ENCODE peak calls at places on chromosome 10, in six cellular contexts. One of them, this sample, is unnamed.

GRCh38 chr10:34097682-34098081 is 717.4 kb downstream of the PARD3 start:
- DNase-seq in HepG2: no peak
- DNase-seq in K562: no peak
- DNase-seq in GM12891: no peak
- DNase-seq in H1: no peak
- DNase-seq in GM12878: no peak
- DNase-seq in this sample: no peak

GRCh38 chr10:72068126-72068765 is 20.1 kb downstream of the SPOCK2 start:
- DNase-seq in GM12891: no peak
- DNase-seq in GM12878: no peak
- DNase-seq in K562: no peak
- DNase-seq in H1: no peak
- DNase-seq in HepG2: no peak
- DNase-seq in this sample: no peak

GRCh38 chr10:60521974-60522405 is 132.3 kb upstream of the ANK3 start:
- DNase-seq in GM12891: no peak
- DNase-seq in GM12878: no peak
- DNase-seq in K562: no peak
- DNase-seq in H1: no peak
- DNase-seq in HepG2: no peak
- DNase-seq in this sample: no peak

GRCh38 chr10:4344544-4344994 is 481.4 kb upstream of the AKR1E2 start:
- DNase-seq in GM12878: no peak
- DNase-seq in H1: peak; percentile 23
- DNase-seq in HepG2: no peak
- DNase-seq in K562: no peak
- DNase-seq in GM12891: no peak
- DNase-seq in this sample: no peak

GRCh38 chr10:87915989-87916388 is 52.6 kb downstream of the PTEN start:
- DNase-seq in HepG2: no peak
- DNase-seq in GM12878: no peak
- DNase-seq in H1: no peak
- DNase-seq in GM12891: no peak
- DNase-seq in K562: no peak
- DNase-seq in this sample: no peak

GRCh38 chr10:30133198-30133597 is 73.8 kb upstream of the JCAD start:
- DNase-seq in GM12878: no peak
- DNase-seq in K562: no peak
- DNase-seq in H1: no peak
- DNase-seq in GM12891: no peak
- DNase-seq in HepG2: no peak
- DNase-seq in this sample: no peak

GRCh38 chr10:3805227-3805790 is 20.3 kb upstream of the KLF6 start:
- DNase-seq in GM12878: peak; percentile 71
- DNase-seq in HepG2: no peak
- DNase-seq in K562: peak; percentile 40
- DNase-seq in H1: no peak
- DNase-seq in GM12891: no peak
- DNase-seq in this sample: no peak

GRCh38 chr10:97270523-97271154 is 21.8 kb downstream of the ARHGAP19 start:
- DNase-seq in H1: no peak
- DNase-seq in GM12891: no peak
- DNase-seq in HepG2: peak; percentile 26
- DNase-seq in K562: no peak
- DNase-seq in GM12878: no peak
- DNase-seq in this sample: no peak

GRCh38 chr10:109978481-109978880 is 29.3 kb upstream of the ADD3 start:
- DNase-seq in K562: peak; percentile 46
- DNase-seq in GM12891: no peak
- DNase-seq in GM12878: no peak
- DNase-seq in HepG2: peak; percentile 29
- DNase-seq in H1: no peak
- DNase-seq in this sample: no peak

GRCh38 chr10:5732141-5732540 is 47.5 kb downstream of the TASOR2 start:
- DNase-seq in HepG2: no peak
- DNase-seq in H1: no peak
- DNase-seq in K562: no peak
- DNase-seq in GM12878: no peak
- DNase-seq in GM12891: no peak
- DNase-seq in this sample: no peak

GRCh38 chr10:19921300-19922140 is 105.3 kb downstream of the PLXDC2 start:
- DNase-seq in H1: no peak
- DNase-seq in K562: no peak
- DNase-seq in HepG2: no peak
- DNase-seq in GM12878: no peak
- DNase-seq in GM12891: no peak
- DNase-seq in this sample: no peak

GRCh38 chr10:105718207-105718995 is 1077.3 kb downstream of the SORCS3 start:
- DNase-seq in GM12891: no peak
- DNase-seq in HepG2: no peak
- DNase-seq in K562: no peak
- DNase-seq in H1: no peak
- DNase-seq in GM12878: no peak
- DNase-seq in this sample: no peak

GRCh38 chr10:122154733-122155366 is 116.2 kb upstream of the BTBD16 start:
- DNase-seq in HepG2: no peak
- DNase-seq in K562: no peak
- DNase-seq in H1: no peak
- DNase-seq in GM12878: no peak
- DNase-seq in GM12891: no peak
- DNase-seq in this sample: no peak

GRCh38 chr10:22618081-22618785 is 96.1 kb downstream of the PIP4K2A start:
- DNase-seq in GM12878: no peak
- DNase-seq in HepG2: peak; percentile 84
- DNase-seq in H1: no peak
- DNase-seq in K562: no peak
- DNase-seq in GM12891: no peak
- DNase-seq in this sample: no peak
- TF ChIP-seq TAF1 in GM12878: no peak
- TF ChIP-seq TAF1 in HepG2: no peak
- TF ChIP-seq TAF1 in H1: no peak
- TF ChIP-seq TAF1 in K562: no peak
- TF ChIP-seq TAF1 in GM12891: no peak
- TF ChIP-seq TAF1 in this sample: no peak

GRCh38 chr10:98694014-98694413 is 247.3 kb upstream of the HPS1 start:
- DNase-seq in H1: no peak
- DNase-seq in HepG2: no peak
- DNase-seq in K562: no peak
- DNase-seq in GM12891: no peak
- DNase-seq in GM12878: no peak
- DNase-seq in this sample: no peak

GRCh38 chr10:98696516-98696915 is 249.8 kb upstream of the HPS1 start:
- DNase-seq in GM12878: no peak
- DNase-seq in H1: no peak
- DNase-seq in HepG2: no peak
- DNase-seq in K562: no peak
- DNase-seq in GM12891: no peak
- DNase-seq in this sample: no peak

DNA sequence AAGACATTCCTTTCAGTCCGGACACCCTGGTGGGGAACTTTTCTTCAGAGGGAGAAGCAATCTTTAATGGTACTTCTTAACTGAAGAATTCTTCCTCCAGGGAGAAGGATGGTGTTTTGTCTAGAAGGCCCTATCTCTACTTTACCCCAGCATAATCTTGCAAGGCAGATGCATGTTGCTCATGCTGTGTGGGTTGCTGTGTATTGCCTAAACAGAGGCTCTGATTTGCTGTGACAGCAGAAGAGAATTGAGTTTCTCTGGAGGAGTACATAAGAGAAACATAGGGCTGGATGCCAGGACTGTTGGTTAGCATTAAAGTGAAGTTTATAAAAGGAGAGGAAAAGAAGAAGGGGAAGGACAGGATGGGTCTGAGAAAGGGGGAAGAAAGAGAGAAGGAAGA is 248.1 kb upstream of the HPS1 start:
- DNase-seq in HepG2: no peak
- DNase-seq in K562: no peak
- DNase-seq in GM12878: no peak
- DNase-seq in H1: no peak
- DNase-seq in GM12891: no peak
- DNase-seq in this sample: no peak
- TF ChIP-seq POLR2AphosphoS5 in HepG2: no peak
- TF ChIP-seq POLR2AphosphoS5 in K562: no peak
- TF ChIP-seq POLR2AphosphoS5 in GM12878: no peak
- TF ChIP-seq POLR2AphosphoS5 in H1: no peak
- TF ChIP-seq POLR2AphosphoS5 in GM12891: no peak
- TF ChIP-seq POLR2AphosphoS5 in this sample: no peak

GRCh38 chr10:103510791-103511757 is 17.6 kb downstream of the NEURL1 start:
- DNase-seq in GM12891: no peak
- DNase-seq in HepG2: no peak
- DNase-seq in K562: no peak
- DNase-seq in H1: no peak
- DNase-seq in GM12878: no peak
- DNase-seq in this sample: no peak

GRCh38 chr10:103512166-103512565 is 18.7 kb downstream of the NEURL1 start:
- DNase-seq in GM12891: no peak
- DNase-seq in H1: no peak
- DNase-seq in GM12878: no peak
- DNase-seq in K562: no peak
- DNase-seq in HepG2: no peak
- DNase-seq in this sample: no peak

GRCh38 chr10:103513383-103514060 is 20.0 kb downstream of the NEURL1 start:
- DNase-seq in H1: no peak
- DNase-seq in K562: no peak
- DNase-seq in HepG2: no peak
- DNase-seq in GM12878: no peak
- DNase-seq in GM12891: no peak
- DNase-seq in this sample: no peak

GRCh38 chr10:103514244-103514643 is 20.7 kb downstream of the NEURL1 start:
- DNase-seq in K562: no peak
- DNase-seq in GM12878: no peak
- DNase-seq in H1: no peak
- DNase-seq in GM12891: no peak
- DNase-seq in HepG2: no peak
- DNase-seq in this sample: no peak

GRCh38 chr10:103512591-103513382 is 19.3 kb downstream of the NEURL1 start:
- DNase-seq in K562: no peak
- DNase-seq in H1: no peak
- DNase-seq in GM12891: no peak
- DNase-seq in HepG2: peak; percentile 56
- DNase-seq in GM12878: no peak
- DNase-seq in this sample: no peak
- TF ChIP-seq POLR2A in K562: no peak
- TF ChIP-seq POLR2A in H1: no peak
- TF ChIP-seq POLR2A in GM12891: no peak
- TF ChIP-seq POLR2A in HepG2: no peak
- TF ChIP-seq POLR2A in GM12878: no peak
- TF ChIP-seq POLR2A in this sample: no peak

DNA sequence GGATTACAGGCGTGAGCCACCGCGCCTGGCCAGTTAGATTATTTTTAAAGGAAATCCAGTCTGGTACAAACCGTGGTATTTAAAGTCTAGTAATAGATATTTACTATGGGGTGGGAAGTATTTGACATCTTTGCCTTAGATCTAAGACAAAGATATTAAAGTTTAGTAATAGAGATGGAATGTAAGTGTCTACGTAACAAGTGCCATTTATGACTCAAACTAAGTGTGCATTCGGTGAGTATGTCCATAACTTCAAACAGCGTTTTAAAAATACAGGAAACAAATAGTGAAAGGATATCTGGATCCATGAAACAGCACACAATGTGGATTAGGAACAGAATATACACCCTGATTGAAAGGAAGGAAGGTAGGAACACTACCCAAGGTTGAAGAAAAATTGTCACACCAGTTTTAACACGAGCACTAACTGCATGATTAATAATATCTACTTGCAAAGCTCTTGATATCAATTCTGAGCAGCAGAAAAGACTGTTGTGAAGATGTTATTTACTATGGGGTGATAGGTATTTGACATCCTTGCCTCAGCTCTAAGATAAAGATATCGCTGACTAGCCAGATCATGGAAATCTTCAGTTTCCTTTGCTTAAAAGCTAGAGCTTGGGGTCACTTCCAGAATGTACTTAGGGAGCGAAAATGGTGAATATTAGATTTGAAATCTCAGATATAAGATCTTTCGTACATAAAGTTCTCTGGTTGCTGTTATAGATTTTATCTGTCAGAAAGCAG is 48.7 kb downstream of the EPC1 start:
- DNase-seq in K562: no peak
- DNase-seq in GM12891: no peak
- DNase-seq in GM12878: no peak
- DNase-seq in HepG2: peak; percentile 21
- DNase-seq in H1: no peak
- DNase-seq in this sample: no peak
- TF ChIP-seq TAF1 in K562: no peak
- TF ChIP-seq TAF1 in GM12891: no peak
- TF ChIP-seq TAF1 in GM12878: no peak
- TF ChIP-seq TAF1 in HepG2: no peak
- TF ChIP-seq TAF1 in H1: no peak
- TF ChIP-seq TAF1 in this sample: no peak

GRCh38 chr10:44977287-44978212 is 1.1 kb downstream of the DEPP1 start:
- DNase-seq in GM12891: no peak
- DNase-seq in GM12878: no peak
- DNase-seq in HepG2: no peak
- DNase-seq in K562: no peak
- DNase-seq in H1: no peak
- DNase-seq in this sample: no peak
- TF ChIP-seq POLR2AphosphoS5 in GM12891: no peak
- TF ChIP-seq POLR2AphosphoS5 in GM12878: no peak
- TF ChIP-seq POLR2AphosphoS5 in HepG2: peak; percentile 15
- TF ChIP-seq POLR2AphosphoS5 in K562: no peak
- TF ChIP-seq POLR2AphosphoS5 in H1: no peak
- TF ChIP-seq POLR2AphosphoS5 in this sample: no peak

GRCh38 chr10:31999836-32000235 is 56.4 kb downstream of the KIF5B start:
- DNase-seq in K562: no peak
- DNase-seq in GM12878: no peak
- DNase-seq in H1: no peak
- DNase-seq in HepG2: no peak
- DNase-seq in GM12891: no peak
- DNase-seq in this sample: no peak
- TF ChIP-seq POLR2A in K562: no peak
- TF ChIP-seq POLR2A in GM12878: no peak
- TF ChIP-seq POLR2A in H1: no peak
- TF ChIP-seq POLR2A in HepG2: no peak
- TF ChIP-seq POLR2A in GM12891: no peak
- TF ChIP-seq POLR2A in this sample: no peak

DNA sequence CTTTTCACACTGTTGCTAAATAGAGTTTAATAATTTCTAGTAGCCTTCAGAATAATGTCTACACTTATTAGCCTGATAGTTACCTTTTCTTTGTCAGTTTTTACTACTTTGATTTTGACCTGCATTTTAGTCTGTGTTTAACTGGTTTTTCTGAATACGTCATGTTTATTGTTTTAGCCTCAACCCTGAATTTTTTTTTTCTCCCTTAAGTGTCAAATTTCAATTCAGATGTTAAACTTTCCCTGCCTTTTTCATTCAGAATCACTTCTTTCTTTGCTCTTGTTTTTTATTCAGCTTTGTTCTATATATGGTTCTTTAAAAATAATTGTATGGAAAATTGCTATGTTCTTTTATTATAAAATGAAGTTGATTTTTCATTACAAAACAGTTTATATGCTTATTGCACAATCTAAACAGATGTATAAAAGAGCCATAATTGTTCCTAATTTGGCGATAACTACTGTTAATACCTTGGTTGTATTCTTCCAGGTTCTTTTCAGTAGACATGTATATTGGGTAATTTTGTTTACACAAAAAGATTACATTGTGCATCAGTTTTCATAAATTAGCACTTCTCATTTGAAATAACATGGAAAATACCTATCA is 159.7 kb downstream of the ADK start:
- DNase-seq in H1: no peak
- DNase-seq in HepG2: no peak
- DNase-seq in GM12891: no peak
- DNase-seq in K562: no peak
- DNase-seq in GM12878: no peak
- DNase-seq in this sample: no peak
- TF ChIP-seq TAF1 in H1: no peak
- TF ChIP-seq TAF1 in HepG2: no peak
- TF ChIP-seq TAF1 in GM12891: no peak
- TF ChIP-seq TAF1 in K562: no peak
- TF ChIP-seq TAF1 in GM12878: no peak
- TF ChIP-seq TAF1 in this sample: no peak